ENCODE peak calls at places on chromosome 5, in eight cellular contexts. One of them, this sample, is unnamed.

GRCh38 chr5:154986151-154986550 is 27.4 kb upstream of the KIF4B start:
- DNase-seq in aorta: no peak
- DNase-seq in cardiac muscle cell: no peak
- DNase-seq in tibial artery: no peak
- DNase-seq in mesenchymal stem cell: no peak
- DNase-seq in BE2C: no peak
- DNase-seq in AG10803: peak; percentile 23
- DNase-seq in choroid plexus epithelial cell: peak; percentile 82
- DNase-seq in this sample: peak; percentile 25

GRCh38 chr5:178333821-178334481 is 101.3 kb upstream of the PHYKPL start:
- DNase-seq in aorta: peak; percentile 60
- DNase-seq in cardiac muscle cell: no peak
- DNase-seq in tibial artery: no peak
- DNase-seq in mesenchymal stem cell: no peak
- DNase-seq in BE2C: no peak
- DNase-seq in AG10803: no peak
- DNase-seq in choroid plexus epithelial cell: no peak
- DNase-seq in this sample: no peak

GRCh38 chr5:122972877-122973276 is 63.6 kb downstream of the PPIC start:
- DNase-seq in aorta: no peak
- DNase-seq in cardiac muscle cell: no peak
- DNase-seq in tibial artery: no peak
- DNase-seq in mesenchymal stem cell: peak; percentile 38
- DNase-seq in BE2C: no peak
- DNase-seq in AG10803: peak; percentile 47
- DNase-seq in choroid plexus epithelial cell: peak; percentile 14
- DNase-seq in this sample: peak; percentile 4

GRCh38 chr5:171457208-171457981 is 37.9 kb downstream of the FGF18 start:
- DNase-seq in aorta: no peak
- DNase-seq in cardiac muscle cell: no peak
- DNase-seq in tibial artery: no peak
- DNase-seq in mesenchymal stem cell: no peak
- DNase-seq in BE2C: no peak
- DNase-seq in AG10803: no peak
- DNase-seq in choroid plexus epithelial cell: no peak
- DNase-seq in this sample: no peak

GRCh38 chr5:150627731-150628545 is 12.5 kb upstream of the SYNPO start:
- DNase-seq in aorta: no peak
- DNase-seq in cardiac muscle cell: no peak
- DNase-seq in tibial artery: no peak
- DNase-seq in mesenchymal stem cell: peak; percentile 56
- DNase-seq in BE2C: no peak
- DNase-seq in AG10803: peak; percentile 70
- DNase-seq in choroid plexus epithelial cell: peak; percentile 78
- DNase-seq in this sample: no peak

GRCh38 chr5:132751444-132751843 is 4.2 kb downstream of the CCNI2 start:
- DNase-seq in aorta: no peak
- DNase-seq in cardiac muscle cell: no peak
- DNase-seq in tibial artery: peak; percentile 85
- DNase-seq in mesenchymal stem cell: no peak
- DNase-seq in BE2C: no peak
- DNase-seq in AG10803: peak; percentile 92
- DNase-seq in choroid plexus epithelial cell: peak; percentile 94
- DNase-seq in this sample: peak; percentile 77

GRCh38 chr5:140084466-140084865 is 29.4 kb upstream of the PURA start:
- DNase-seq in aorta: no peak
- DNase-seq in cardiac muscle cell: no peak
- DNase-seq in tibial artery: no peak
- DNase-seq in mesenchymal stem cell: no peak
- DNase-seq in BE2C: no peak
- DNase-seq in AG10803: no peak
- DNase-seq in choroid plexus epithelial cell: no peak
- DNase-seq in this sample: no peak

GRCh38 chr5:14235872-14236271 is 92.7 kb downstream of the TRIO start:
- DNase-seq in aorta: no peak
- DNase-seq in cardiac muscle cell: no peak
- DNase-seq in tibial artery: no peak
- DNase-seq in mesenchymal stem cell: no peak
- DNase-seq in BE2C: no peak
- DNase-seq in AG10803: no peak
- DNase-seq in choroid plexus epithelial cell: no peak
- DNase-seq in this sample: no peak

GRCh38 chr5:160119142-160119904 is at the start of gene PWWP2A:
- DNase-seq in aorta: peak; percentile 99
- DNase-seq in cardiac muscle cell: peak; percentile 100
- DNase-seq in tibial artery: peak; percentile 99
- DNase-seq in mesenchymal stem cell: peak; percentile 100
- DNase-seq in BE2C: peak; percentile 99
- DNase-seq in AG10803: peak; percentile 100
- DNase-seq in choroid plexus epithelial cell: peak; percentile 100
- DNase-seq in this sample: peak; percentile 100

GRCh38 chr5:160118349-160119141 is 705 bp downstream of the PWWP2A start:
- DNase-seq in aorta: peak; percentile 87
- DNase-seq in cardiac muscle cell: peak; percentile 15
- DNase-seq in tibial artery: peak; percentile 56
- DNase-seq in mesenchymal stem cell: peak; percentile 61
- DNase-seq in BE2C: peak; percentile 51
- DNase-seq in AG10803: no peak
- DNase-seq in choroid plexus epithelial cell: no peak
- DNase-seq in this sample: no peak

GRCh38 chr5:160116991-160117390 is 2.3 kb downstream of the PWWP2A start:
- DNase-seq in aorta: no peak
- DNase-seq in cardiac muscle cell: no peak
- DNase-seq in tibial artery: no peak
- DNase-seq in mesenchymal stem cell: no peak
- DNase-seq in BE2C: no peak
- DNase-seq in AG10803: no peak
- DNase-seq in choroid plexus epithelial cell: no peak
- DNase-seq in this sample: no peak

DNA sequence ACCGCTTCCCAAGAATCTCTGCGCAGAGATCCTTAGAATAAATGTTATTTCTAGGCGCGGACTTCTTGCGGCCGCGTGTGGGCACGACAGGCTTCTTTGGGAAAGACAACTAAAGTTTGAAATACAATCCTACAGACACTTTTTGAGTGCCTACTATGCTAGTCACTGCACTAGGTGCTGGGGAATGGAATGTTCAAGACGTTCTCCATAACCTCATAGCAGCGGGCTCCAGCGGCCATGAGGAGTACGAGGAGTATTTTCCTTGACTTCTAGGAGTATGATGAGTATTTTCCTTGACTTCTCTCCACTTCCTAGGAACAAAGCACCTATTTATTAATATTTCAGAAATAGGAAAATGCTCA is 636 bp upstream of the PWWP2A start:
- DNase-seq in aorta: no peak
- DNase-seq in cardiac muscle cell: no peak
- DNase-seq in tibial artery: no peak
- DNase-seq in mesenchymal stem cell: no peak
- DNase-seq in BE2C: no peak
- DNase-seq in AG10803: no peak
- DNase-seq in choroid plexus epithelial cell: no peak
- DNase-seq in this sample: no peak
- H3K4me3 ChIP-seq in aorta: no peak overlapping the region
- H3K4me3 ChIP-seq in cardiac muscle cell: no peak overlapping the region
- H3K4me3 ChIP-seq in tibial artery: no peak overlapping the region
- H3K4me3 ChIP-seq in mesenchymal stem cell: no peak overlapping the region
- H3K4me3 ChIP-seq in BE2C: peak overlapping the region; percentile 45
- H3K4me3 ChIP-seq in AG10803: no peak overlapping the region
- H3K4me3 ChIP-seq in choroid plexus epithelial cell: no peak overlapping the region
- H3K4me3 ChIP-seq in this sample: no peak overlapping the region

GRCh38 chr5:115838885-115839518 is 2.4 kb downstream of the ATG12 start:
- DNase-seq in aorta: no peak
- DNase-seq in cardiac muscle cell: peak; percentile 36
- DNase-seq in tibial artery: peak; percentile 20
- DNase-seq in mesenchymal stem cell: peak; percentile 67
- DNase-seq in BE2C: no peak
- DNase-seq in AG10803: peak; percentile 64
- DNase-seq in choroid plexus epithelial cell: peak; percentile 72
- DNase-seq in this sample: no peak
- H3K4me3 ChIP-seq in aorta: no peak overlapping the region
- H3K4me3 ChIP-seq in cardiac muscle cell: no peak overlapping the region
- H3K4me3 ChIP-seq in tibial artery: peak overlapping the region; percentile 80
- H3K4me3 ChIP-seq in mesenchymal stem cell: peak overlapping the region; percentile 86
- H3K4me3 ChIP-seq in BE2C: peak overlapping the region; percentile 86
- H3K4me3 ChIP-seq in AG10803: peak overlapping the region; percentile 34
- H3K4me3 ChIP-seq in choroid plexus epithelial cell: peak overlapping the region; percentile 26
- H3K4me3 ChIP-seq in this sample: peak overlapping the region; percentile 8

GRCh38 chr5:116361979-116362577 is 212.5 kb downstream of the SEMA6A start:
- DNase-seq in aorta: no peak
- DNase-seq in cardiac muscle cell: no peak
- DNase-seq in tibial artery: no peak
- DNase-seq in mesenchymal stem cell: no peak
- DNase-seq in BE2C: no peak
- DNase-seq in AG10803: no peak
- DNase-seq in choroid plexus epithelial cell: no peak
- DNase-seq in this sample: no peak

GRCh38 chr5:116358911-116359418 is 215.7 kb downstream of the SEMA6A start:
- DNase-seq in aorta: no peak
- DNase-seq in cardiac muscle cell: no peak
- DNase-seq in tibial artery: no peak
- DNase-seq in mesenchymal stem cell: no peak
- DNase-seq in BE2C: no peak
- DNase-seq in AG10803: no peak
- DNase-seq in choroid plexus epithelial cell: no peak
- DNase-seq in this sample: no peak

GRCh38 chr5:116359575-116359974 is 215.0 kb downstream of the SEMA6A start:
- DNase-seq in aorta: no peak
- DNase-seq in cardiac muscle cell: no peak
- DNase-seq in tibial artery: peak; percentile 45
- DNase-seq in mesenchymal stem cell: no peak
- DNase-seq in BE2C: no peak
- DNase-seq in AG10803: no peak
- DNase-seq in choroid plexus epithelial cell: peak; percentile 31
- DNase-seq in this sample: no peak

GRCh38 chr5:116360008-116360853 is 214.4 kb downstream of the SEMA6A start:
- DNase-seq in aorta: no peak
- DNase-seq in cardiac muscle cell: peak; percentile 64
- DNase-seq in tibial artery: no peak
- DNase-seq in mesenchymal stem cell: no peak
- DNase-seq in BE2C: peak; percentile 26
- DNase-seq in AG10803: peak; percentile 40
- DNase-seq in choroid plexus epithelial cell: no peak
- DNase-seq in this sample: no peak

GRCh38 chr5:116361171-116361967 is 213.3 kb downstream of the SEMA6A start:
- DNase-seq in aorta: peak; percentile 81
- DNase-seq in cardiac muscle cell: peak; percentile 58
- DNase-seq in tibial artery: no peak
- DNase-seq in mesenchymal stem cell: peak; percentile 46
- DNase-seq in BE2C: peak; percentile 83
- DNase-seq in AG10803: peak; percentile 15
- DNase-seq in choroid plexus epithelial cell: peak; percentile 50
- DNase-seq in this sample: no peak
- H3K4me3 ChIP-seq in aorta: no peak overlapping the region
- H3K4me3 ChIP-seq in cardiac muscle cell: peak overlapping the region; percentile 22
- H3K4me3 ChIP-seq in tibial artery: peak overlapping the region; percentile 45
- H3K4me3 ChIP-seq in mesenchymal stem cell: peak overlapping the region; percentile 69
- H3K4me3 ChIP-seq in BE2C: peak overlapping the region; percentile 65
- H3K4me3 ChIP-seq in AG10803: peak overlapping the region; percentile 28
- H3K4me3 ChIP-seq in choroid plexus epithelial cell: peak overlapping the region; percentile 58
- H3K4me3 ChIP-seq in this sample: peak overlapping the region; percentile 33

GRCh38 chr5:142056831-142057696 is 44.2 kb upstream of the GNPDA1 start:
- DNase-seq in aorta: no peak
- DNase-seq in cardiac muscle cell: no peak
- DNase-seq in tibial artery: no peak
- DNase-seq in mesenchymal stem cell: no peak
- DNase-seq in BE2C: no peak
- DNase-seq in AG10803: no peak
- DNase-seq in choroid plexus epithelial cell: no peak
- DNase-seq in this sample: no peak

GRCh38 chr5:142063878-142064331 is 44.7 kb upstream of the NDFIP1 start:
- DNase-seq in aorta: peak; percentile 98
- DNase-seq in cardiac muscle cell: peak; percentile 51
- DNase-seq in tibial artery: peak; percentile 88
- DNase-seq in mesenchymal stem cell: peak; percentile 36
- DNase-seq in BE2C: peak; percentile 94
- DNase-seq in AG10803: peak; percentile 77
- DNase-seq in choroid plexus epithelial cell: peak; percentile 57
- DNase-seq in this sample: peak; percentile 33

GRCh38 chr5:142063376-142063775 is 45.2 kb upstream of the NDFIP1 start:
- DNase-seq in aorta: no peak
- DNase-seq in cardiac muscle cell: no peak
- DNase-seq in tibial artery: no peak
- DNase-seq in mesenchymal stem cell: no peak
- DNase-seq in BE2C: no peak
- DNase-seq in AG10803: no peak
- DNase-seq in choroid plexus epithelial cell: no peak
- DNase-seq in this sample: no peak

GRCh38 chr5:142057697-142058056 is 44.9 kb upstream of the GNPDA1 start:
- DNase-seq in aorta: no peak
- DNase-seq in cardiac muscle cell: no peak
- DNase-seq in tibial artery: no peak
- DNase-seq in mesenchymal stem cell: no peak
- DNase-seq in BE2C: no peak
- DNase-seq in AG10803: no peak
- DNase-seq in choroid plexus epithelial cell: no peak
- DNase-seq in this sample: no peak

GRCh38 chr5:142059304-142059940 is 46.6 kb upstream of the GNPDA1 start:
- DNase-seq in aorta: no peak
- DNase-seq in cardiac muscle cell: peak; percentile 23
- DNase-seq in tibial artery: peak; percentile 45
- DNase-seq in mesenchymal stem cell: no peak
- DNase-seq in BE2C: peak; percentile 47
- DNase-seq in AG10803: peak; percentile 75
- DNase-seq in choroid plexus epithelial cell: peak; percentile 22
- DNase-seq in this sample: no peak
- H3K4me3 ChIP-seq in aorta: no peak overlapping the region
- H3K4me3 ChIP-seq in cardiac muscle cell: no peak overlapping the region
- H3K4me3 ChIP-seq in tibial artery: no peak overlapping the region
- H3K4me3 ChIP-seq in mesenchymal stem cell: no peak overlapping the region
- H3K4me3 ChIP-seq in BE2C: no peak overlapping the region
- H3K4me3 ChIP-seq in AG10803: no peak overlapping the region
- H3K4me3 ChIP-seq in choroid plexus epithelial cell: no peak overlapping the region
- H3K4me3 ChIP-seq in this sample: no peak overlapping the region